ENCODE peak calls at places on chromosome 3, in eight cellular contexts. R, J, M, T, D, L, X and H are unnamed samples.

GRCh38 chr3:188929138-188929537 is 242.6 kb upstream of the TPRG1 start:
- DNase-seq in X (no peak), D (no peak), J (no peak), T (no peak), M (no peak), L (no peak), R (no peak), H (peak)

GRCh38 chr3:54458357-54458756 is 336.0 kb downstream of the CACNA2D3 start:
- DNase-seq in D (no peak), M (no peak), L (no peak), R (no peak), X (no peak), J (no peak), T (no peak), H (no peak)

GRCh38 chr3:108130247-108130646 is 39.4 kb upstream of the CD47 start:
- DNase-seq in R (no peak), D (no peak), L (no peak), J (no peak), M (no peak), T (no peak), X (no peak), H (no peak)

GRCh38 chr3:186759231-186759930 is 24.0 kb upstream of the EIF4A2 start:
- DNase-seq in T (no peak), D (no peak), X (no peak), J (no peak), R (no peak), M (no peak), L (no peak), H (no peak)

GRCh38 chr3:124117486-124117885 is 125.6 kb upstream of the ROPN1 start:
- DNase-seq in M (no peak), L (peak), R (no peak), D (no peak), T (peak), J (no peak), X (no peak), H (peak)

GRCh38 chr3:52350436-52350835 is 34.3 kb downstream of the DNAH1 start:
- DNase-seq in T (no peak), X (no peak), J (no peak), D (no peak), L (no peak), M (no peak), R (no peak), H (no peak)

GRCh38 chr3:8610961-8611360 is 33.6 kb downstream of the SSUH2 start:
- DNase-seq in T (no peak), X (no peak), M (no peak), R (no peak), L (no peak), J (no peak), D (no peak), H (no peak)

GRCh38 chr3:43523454-43524053 is 98.3 kb downstream of the ANO10 start:
- DNase-seq in R (no peak), X (no peak), D (no peak), L (no peak), J (no peak), T (peak), M (no peak), H (peak)

GRCh38 chr3:67489816-67490215 is 164.6 kb downstream of the SUCLG2 start:
- DNase-seq in T (no peak), M (no peak), X (no peak), D (no peak), R (no peak), J (no peak), L (no peak), H (no peak)

GRCh38 chr3:118809696-118810498 is 224.7 kb downstream of the IGSF11 start:
- DNase-seq in J (no peak), L (no peak), D (no peak), T (no peak), M (no peak), X (no peak), R (no peak), H (no peak)

GRCh38 chr3:29503969-29504368 is 223.1 kb downstream of the RBMS3 start:
- DNase-seq in X (no peak), T (peak), D (no peak), M (no peak), R (no peak), L (no peak), J (no peak), H (no peak)

GRCh38 chr3:43995078-43995928 is 246.4 kb upstream of the TOPAZ1 start:
- DNase-seq in L (no peak), M (peak), D (no peak), T (peak), R (peak), X (peak), J (no peak), H (peak)

GRCh38 chr3:72092778-72093177 is 307.8 kb upstream of the PROK2 start:
- DNase-seq in X (no peak), D (no peak), R (no peak), L (no peak), T (no peak), M (no peak), J (no peak), H (no peak)

GRCh38 chr3:105876745-105877624 is 8.2 kb upstream of the CBLB start:
- DNase-seq in J (no peak), L (no peak), X (no peak), T (no peak), M (no peak), D (no peak), R (no peak), H (no peak)

GRCh38 chr3:102299125-102299877 is 135.5 kb upstream of the ZPLD1 start:
- DNase-seq in L (no peak), M (no peak), J (no peak), T (no peak), X (no peak), D (no peak), R (no peak), H (peak)

GRCh38 chr3:126014252-126014651 is 45.3 kb downstream of the ROPN1B start:
- DNase-seq in X (no peak), D (no peak), L (no peak), T (peak), M (no peak), J (no peak), R (no peak), H (peak)

GRCh38 chr3:43287514-43287913 is 1.2 kb downstream of the SNRK start:
- DNase-seq in L (no peak), M (no peak), X (no peak), J (no peak), R (no peak), T (no peak), D (no peak), H (peak)